ENCODE peak calls at places on chromosomes 12 and 14, in six cellular contexts. L is Calu3, M is heart left ventricle, D is endothelial cell, N is heart right ventricle, R is cardiac fibroblast. K is an unnamed sample.

GRCh38 chr12:112676526-112676925 is 115.0 kb upstream of the RPH3A start:
- DNase-seq in R (no peak), N (no peak), L (no peak), M (no peak), D (no peak), K (no peak)

GRCh38 chr12:12019881-12020280 is 50.9 kb upstream of the BCL2L14 start:
- DNase-seq in D (no peak), R (no peak), N (no peak), L (no peak), M (no peak), K (no peak)

GRCh38 chr14:22939684-22940083 is 10.5 kb upstream of the PRMT5 start:
- DNase-seq in M (no peak), N (no peak), L (no peak), R (no peak), D (no peak), K (no peak)

GRCh38 chr14:105162374-105162979 is 6.1 kb downstream of the JAG2 start:
- DNase-seq in D (no peak), R (no peak), L (no peak), N (no peak), M (no peak), K (no peak)

GRCh38 chr12:21627924-21628323 is 23.3 kb upstream of the GYS2 start:
- DNase-seq in R (no peak), L (no peak), N (no peak), D (no peak), M (peak; percentile 62), K (no peak)

GRCh38 chr14:67556671-67557070 is 23.6 kb downstream of the PLEKHH1 start:
- DNase-seq in D (no peak), R (no peak), N (no peak), L (no peak), M (no peak), K (no peak)

GRCh38 chr14:82094819-82095218 is 561.2 kb upstream of the SEL1L start:
- DNase-seq in M (no peak), L (no peak), D (no peak), N (no peak), R (no peak), K (no peak)

GRCh38 chr14:78455896-78456435 is 285.8 kb downstream of the NRXN3 start:
- DNase-seq in R (no peak), D (no peak), M (no peak), N (no peak), L (no peak), K (no peak)

GRCh38 chr14:74896400-74896799 is 14.7 kb downstream of the DLST start:
- DNase-seq in D (no peak), R (no peak), N (no peak), M (no peak), L (no peak), K (no peak)

GRCh38 chr12:12794686-12795085 is 9.2 kb downstream of the APOLD1 start:
- DNase-seq in M (no peak), N (no peak), R (no peak), L (no peak), D (no peak), K (no peak)

GRCh38 chr12:19572920-19573558 is 133.7 kb downstream of the AEBP2 start:
- DNase-seq in R (peak; percentile 63), D (peak; percentile 43), M (no peak), L (peak; percentile 45), N (no peak), K (peak; percentile 87)

GRCh38 chr12:48978741-48979601 is 849 bp downstream of the WNT1 start:
- DNase-seq in M (no peak), R (no peak), L (no peak), D (no peak), N (no peak), K (no peak)

GRCh38 chr12:75998292-75999063 is 33.1 kb downstream of the PHLDA1 start:
- DNase-seq in M (no peak), R (peak; percentile 40), D (no peak), L (no peak), N (no peak), K (no peak)

GRCh38 chr12:10936495-10936894 is 2.6 kb downstream of the TAS2R14 start:
- DNase-seq in L (no peak), D (no peak), R (no peak), N (no peak), M (no peak), K (peak; percentile 6)

DNA sequence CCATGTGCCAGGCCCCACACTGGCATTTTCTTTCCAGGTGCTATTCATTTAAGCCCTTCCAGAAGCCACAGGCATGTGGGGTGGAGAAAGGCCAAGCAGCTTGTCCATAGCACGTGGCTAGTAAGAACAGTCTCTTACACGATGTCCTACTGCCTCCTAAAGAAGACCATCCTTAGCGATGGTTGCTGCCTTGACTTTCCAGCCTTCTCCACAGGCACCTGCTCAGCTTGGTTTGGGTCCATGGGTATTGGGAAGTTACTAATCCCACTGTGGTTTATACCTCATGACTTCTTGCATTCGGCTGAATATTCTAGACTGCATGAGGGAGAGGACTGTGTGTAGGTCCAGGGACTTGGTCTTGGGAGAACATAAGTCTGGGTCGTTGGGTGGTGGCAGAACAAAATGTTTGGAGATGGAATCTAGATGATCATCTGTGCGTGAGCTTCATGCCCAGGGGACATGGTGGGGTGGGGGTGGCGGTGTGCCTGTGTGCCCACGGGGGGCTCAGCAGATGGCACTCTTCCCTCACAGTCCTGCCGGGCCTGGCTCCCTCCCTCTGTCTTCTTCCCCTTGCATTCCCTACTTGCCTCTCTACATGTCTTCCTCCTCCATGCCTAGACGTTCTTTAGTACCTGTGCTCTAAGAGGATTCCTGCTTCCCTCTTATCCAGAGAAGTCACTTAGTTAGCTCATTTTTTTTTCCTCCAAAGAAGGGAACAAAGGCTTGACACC is 49.1 kb downstream of the NINJ2 start:
- DNase-seq in N (peak; percentile 29), L (peak; percentile 36), M (no peak), R (peak; percentile 18), D (no peak), K (peak; percentile 66)
- TF ChIP-seq CTCF in N (no peak), L (no peak), M (peak; percentile 12), R (no peak), D (no peak), K (peak; percentile 32)

GRCh38 chr14:100471451-100472093 is 115.6 kb downstream of the BEGAIN start:
- DNase-seq in L (peak; percentile 64), M (no peak), D (no peak), N (no peak), R (no peak), K (no peak)

GRCh38 chr14:100472094-100472455 is 115.1 kb downstream of the BEGAIN start:
- DNase-seq in R (no peak), N (no peak), D (no peak), M (no peak), L (no peak), K (no peak)

GRCh38 chr14:100469632-100470522 is 117.3 kb downstream of the BEGAIN start:
- DNase-seq in N (no peak), M (no peak), D (no peak), R (no peak), L (no peak), K (no peak)

GRCh38 chr14:100468557-100468956 is 118.7 kb downstream of the BEGAIN start:
- DNase-seq in N (no peak), R (no peak), D (no peak), M (no peak), L (no peak), K (no peak)

GRCh38 chr14:100470523-100470897 is 116.7 kb downstream of the BEGAIN start:
- DNase-seq in L (no peak), D (no peak), N (no peak), M (no peak), R (no peak), K (peak; percentile 10)
- TF ChIP-seq CTCF in L (no peak), D (no peak), N (no peak), M (no peak), R (no peak), K (no peak)

GRCh38 chr14:61461808-61462275 is 140.5 kb downstream of the PRKCH start:
- DNase-seq in L (peak; percentile 50), M (no peak), R (peak; percentile 88), N (no peak), D (peak; percentile 56), K (peak; percentile 70)
- TF ChIP-seq CTCF in L (peak; percentile 54), M (peak; percentile 80), R (peak; percentile 50), N (peak; percentile 85), D (peak; percentile 94), K (peak; percentile 48)

GRCh38 chr12:92621833-92622232 is 81.0 kb upstream of the PLEKHG7 start:
- DNase-seq in L (no peak), D (no peak), R (no peak), N (no peak), M (no peak), K (no peak)

GRCh38 chr12:92621312-92621711 is 81.5 kb upstream of the PLEKHG7 start:
- DNase-seq in R (no peak), L (no peak), N (no peak), D (no peak), M (no peak), K (no peak)

GRCh38 chr12:92619730-92620684 is 82.8 kb upstream of the PLEKHG7 start:
- DNase-seq in L (peak; percentile 8), N (no peak), M (no peak), D (no peak), R (no peak), K (no peak)

GRCh38 chr12:92615703-92616102 is 87.1 kb upstream of the PLEKHG7 start:
- DNase-seq in L (no peak), R (no peak), M (no peak), D (no peak), N (no peak), K (no peak)

GRCh38 chr12:92619026-92619425 is 83.8 kb upstream of the PLEKHG7 start:
- DNase-seq in L (no peak), N (no peak), M (no peak), D (no peak), R (no peak), K (no peak)
- TF ChIP-seq CTCF in L (no peak), N (no peak), M (no peak), D (no peak), R (no peak), K (no peak)

K was measured in NB4.